ENCODE peak calls at places on chromosomes 12 and 14, in six cellular contexts. R is GOT3, Y is uterus, J is kidney, E is ecto neural progenitor cell, Z is dermis microvascular lymphatic vessel endothelial cell. T is an unnamed sample.
A peak's percentile ranks its signal among the peaks of the same experiment; 100 is the strongest.

GRCh38 chr12:45234134-45234865 is 18.4 kb downstream of the ANO6 start:
- DNase-seq in R (no peak), J (no peak), E (peak; percentile 71), Y (peak; percentile 72), Z (peak; percentile 99), T (no peak)

GRCh38 chr14:65251213-65251612 is 148.9 kb upstream of the MAX start:
- DNase-seq in E (no peak), J (no peak), Z (no peak), Y (no peak), R (no peak), T (no peak)

GRCh38 chr12:76558684-76559276 is 791 bp downstream of the OSBPL8 start:
- DNase-seq in R (no peak), J (peak; percentile 85), E (peak; percentile 76), Y (peak; percentile 43), Z (peak; percentile 52), T (peak; percentile 82)

GRCh38 chr14:88825078-88825458 is 617 bp downstream of the TTC8 start:
- DNase-seq in Y (no peak), R (no peak), J (no peak), E (no peak), Z (no peak), T (no peak)

GRCh38 chr14:74572829-74573360 is 39.1 kb downstream of the LTBP2 start:
- DNase-seq in Y (no peak), J (no peak), R (no peak), E (no peak), Z (no peak), T (no peak)

GRCh38 chr12:45273717-45274271 is 57.9 kb downstream of the ANO6 start:
- DNase-seq in R (no peak), J (no peak), Y (peak; percentile 29), Z (peak; percentile 95), E (no peak), T (no peak)

GRCh38 chr12:52508211-52508610 is 12.0 kb downstream of the KRT5 start:
- DNase-seq in Z (no peak), J (no peak), Y (no peak), E (peak; percentile 36), R (no peak), T (no peak)

GRCh38 chr12:124630791-124631313 is 63.4 kb upstream of the NCOR2 start:
- DNase-seq in J (no peak), E (no peak), Y (no peak), R (no peak), Z (no peak), T (no peak)

GRCh38 chr14:26323781-26324363 is 274.0 kb downstream of the NOVA1 start:
- DNase-seq in E (no peak), Y (no peak), Z (no peak), J (no peak), R (no peak), T (no peak)

GRCh38 chr14:24430682-24431568 is 1.2 kb downstream of the KHNYN start:
- DNase-seq in J (peak; percentile 78), Y (peak; percentile 18), Z (peak; percentile 57), R (no peak), E (no peak), T (peak; percentile 87)

GRCh38 chr12:65603428-65604351 is 220.6 kb upstream of the HMGA2 start:
- DNase-seq in J (no peak), Y (peak; percentile 17), E (no peak), Z (peak; percentile 82), R (no peak), T (no peak)

GRCh38 chr14:105201928-105202513 is 20.9 kb upstream of the NUDT14 start:
- DNase-seq in Z (no peak), R (no peak), J (no peak), Y (no peak), E (no peak), T (no peak)

GRCh38 chr12:124228050-124228711 is 66.7 kb upstream of the RFLNA start:
- DNase-seq in J (no peak), E (no peak), Y (no peak), R (no peak), Z (no peak), T (no peak)

GRCh38 chr14:80216818-80217217 is 5.5 kb upstream of the DIO2 start:
- DNase-seq in Y (no peak), R (no peak), Z (no peak), E (no peak), J (no peak), T (no peak)

GRCh38 chr12:103816663-103817062 is 24.4 kb downstream of the NT5DC3 start:
- DNase-seq in Z (no peak), Y (no peak), E (no peak), J (no peak), R (no peak), T (no peak)

GRCh38 chr12:128644664-128645296 is 179.0 kb downstream of the SLC15A4 start:
- DNase-seq in Y (peak; percentile 19), J (no peak), R (no peak), Z (no peak), E (peak; percentile 64), T (peak; percentile 50)

GRCh38 chr12:49309361-49309760 is 13.7 kb upstream of the TROAP start:
- DNase-seq in R (no peak), J (no peak), Y (no peak), Z (no peak), E (no peak), T (no peak)

GRCh38 chr12:13375583-13376413 is 179.3 kb downstream of the EMP1 start:
- DNase-seq in R (no peak), E (no peak), J (no peak), Z (no peak), Y (no peak), T (no peak)

GRCh38 chr12:121175383-121176119 is 34.4 kb upstream of the P2RX4 start:
- DNase-seq in E (no peak), R (no peak), Y (no peak), Z (no peak), J (no peak), T (peak; percentile 15)

GRCh38 chr12:26113194-26113654 is 11.6 kb downstream of the BHLHE41 start:
- DNase-seq in Y (no peak), R (no peak), J (no peak), E (no peak), Z (no peak), T (no peak)

GRCh38 chr14:72801381-72801812 is 92.5 kb downstream of the DPF3 start:
- DNase-seq in R (no peak), E (no peak), Y (no peak), Z (peak; percentile 96), J (no peak), T (no peak)

GRCh38 chr14:104315625-104316024 is 177.2 kb downstream of the KIF26A start:
- DNase-seq in Z (no peak), R (no peak), J (no peak), E (no peak), Y (no peak), T (no peak)

GRCh38 chr12:49190317-49190716 is 1.4 kb upstream of the TUBA1A start:
- DNase-seq in Y (no peak), Z (no peak), E (no peak), R (no peak), J (no peak), T (no peak)

GRCh38 chr12:92133166-92133565 is 12.5 kb downstream of the BTG1 start:
- DNase-seq in R (no peak), E (no peak), Y (no peak), Z (no peak), J (no peak), T (no peak)

GRCh38 chr12:93839076-93839475 is 161.9 kb downstream of the CRADD start:
- DNase-seq in Y (no peak), E (no peak), Z (peak; percentile 17), R (no peak), J (no peak), T (no peak)

GRCh38 chr14:81400852-81401251 is 728 bp upstream of the STON2 start:
- DNase-seq in R (peak; percentile 1), Z (peak; percentile 29), E (no peak), J (no peak), Y (peak; percentile 41), T (no peak)

GRCh38 chr14:35388656-35389314 is 15.8 kb downstream of the NFKBIA start:
- DNase-seq in J (peak; percentile 53), E (no peak), Y (no peak), Z (no peak), R (no peak), T (no peak)

GRCh38 chr14:102353126-102353619 is 9.5 kb downstream of the CINP start:
- DNase-seq in R (no peak), Z (no peak), Y (no peak), J (no peak), E (no peak), T (no peak)